ENCODE peak calls at places on chromosome 1, in ten cellular contexts. W is OCI-LY7, C is endodermal cell, R is kidney, H is psoas muscle, Z is fibroblast of pulmonary artery, A is IMR-90, E is lower lobe of right lung, X is AG04450, O is H1. Y is an unnamed sample.

GRCh38 chr1:76949503-76949902 is 82.2 kb downstream of the ST6GALNAC5 start:
- DNase-seq in W (no peak), X (no peak), H (no peak), E (no peak), O (no peak), Z (no peak), C (no peak), A (peak; percentile 61), R (no peak), Y (no peak)

GRCh38 chr1:244865028-244865371 is 657 bp upstream of the HNRNPU start:
- DNase-seq in R (no peak), C (peak; percentile 77), X (no peak), W (no peak), O (no peak), Z (no peak), E (no peak), A (no peak), H (no peak), Y (no peak)

GRCh38 chr1:175154595-175155472 is 37.7 kb downstream of the KIAA0040 start:
- DNase-seq in R (peak; percentile 80), C (peak; percentile 94), X (no peak), E (peak; percentile 76), W (peak; percentile 82), O (no peak), A (peak; percentile 35), H (peak; percentile 80), Z (peak; percentile 56), Y (no peak)

GRCh38 chr1:151069103-151069486 is 1.5 kb upstream of the GABPB2 start:
- DNase-seq in R (no peak), W (no peak), Z (no peak), A (no peak), H (no peak), X (no peak), E (no peak), O (no peak), C (no peak), Y (no peak)

GRCh38 chr1:107262472-107263286 is 121.8 kb downstream of the NTNG1 start:
- DNase-seq in R (no peak), C (no peak), Z (no peak), O (no peak), W (no peak), X (no peak), A (no peak), H (no peak), E (no peak), Y (no peak)

GRCh38 chr1:93614550-93615200 is 67.0 kb downstream of the BCAR3 start:
- DNase-seq in C (peak; percentile 52), O (no peak), H (no peak), E (no peak), A (no peak), R (no peak), X (no peak), W (no peak), Z (no peak), Y (no peak)

GRCh38 chr1:3746784-3747521 is 5.3 kb upstream of the CCDC27 start:
- DNase-seq in X (no peak), W (peak; percentile 29), A (peak; percentile 55), H (peak; percentile 95), R (peak; percentile 96), C (peak; percentile 98), E (peak; percentile 93), O (peak; percentile 70), Z (peak; percentile 70), Y (peak; percentile 88)

GRCh38 chr1:111736548-111737215 is 2.5 kb downstream of the INKA2 start:
- DNase-seq in H (peak; percentile 74), E (no peak), X (no peak), A (peak; percentile 45), W (no peak), O (no peak), C (no peak), Z (peak; percentile 54), R (peak; percentile 81), Y (no peak)

GRCh38 chr1:163772266-163772665 is 450.5 kb downstream of the NUF2 start:
- DNase-seq in O (no peak), C (no peak), R (no peak), H (no peak), W (no peak), X (no peak), Z (no peak), A (no peak), E (no peak), Y (no peak)

GRCh38 chr1:3651939-3652537 is at the start of gene TP73:
- DNase-seq in X (no peak), O (no peak), W (no peak), H (no peak), R (peak; percentile 76), Z (no peak), A (no peak), C (peak; percentile 74), E (no peak), Y (peak; percentile 59)

GRCh38 chr1:9724706-9725476 is 73.4 kb downstream of the PIK3CD start:
- DNase-seq in X (peak; percentile 20), Z (peak; percentile 62), E (peak; percentile 80), O (peak; percentile 64), A (peak; percentile 47), R (peak; percentile 79), C (peak; percentile 92), W (peak; percentile 78), H (no peak), Y (no peak)

GRCh38 chr1:1610796-1611597 is 4.3 kb upstream of the MIB2 start:
- DNase-seq in R (peak; percentile 43), X (no peak), E (peak; percentile 55), Z (peak; percentile 57), W (no peak), A (no peak), C (no peak), O (no peak), H (no peak), Y (no peak)

GRCh38 chr1:101971309-101971708 is 25.4 kb downstream of the OLFM3 start:
- DNase-seq in W (no peak), O (no peak), E (no peak), Z (peak; percentile 2), R (no peak), H (no peak), A (peak; percentile 0), X (no peak), C (no peak), Y (no peak)

GRCh38 chr1:177305040-177306018 is 134.6 kb downstream of the BRINP2 start:
- DNase-seq in X (no peak), W (no peak), C (peak; percentile 52), O (no peak), H (no peak), A (no peak), E (no peak), R (no peak), Z (no peak), Y (peak; percentile 72)

GRCh38 chr1:177306981-177307380 is 136.2 kb downstream of the BRINP2 start:
- DNase-seq in H (no peak), A (no peak), R (no peak), C (no peak), W (no peak), O (no peak), E (no peak), X (no peak), Z (no peak), Y (no peak)

GRCh38 chr1:177306019-177306415 is 135.3 kb downstream of the BRINP2 start:
- DNase-seq in Z (no peak), E (no peak), R (no peak), A (no peak), X (no peak), H (no peak), W (no peak), C (no peak), O (no peak), Y (no peak)

GRCh38 chr1:177301425-177302124 is 130.8 kb downstream of the BRINP2 start:
- DNase-seq in A (no peak), Z (no peak), E (no peak), O (no peak), C (no peak), W (no peak), H (no peak), R (no peak), X (no peak), Y (no peak)

GRCh38 chr1:177302365-177303044 is 131.7 kb downstream of the BRINP2 start:
- DNase-seq in W (no peak), X (no peak), A (no peak), C (peak; percentile 53), O (no peak), H (no peak), Z (no peak), E (peak; percentile 53), R (no peak), Y (no peak)
- TF ChIP-seq CTCF in W (no peak), X (no peak), A (no peak), C (no peak), O (no peak), H (no peak), Z (no peak), E (no peak), R (no peak), Y (no peak)

GRCh38 chr1:52364235-52364839 is 1.7 kb downstream of the CC2D1B start:
- DNase-seq in A (no peak), H (no peak), R (peak; percentile 58), W (peak; percentile 26), C (peak; percentile 66), E (no peak), X (no peak), Z (no peak), O (no peak), Y (no peak)
- H3K4me3 ChIP-seq in A (no peak overlapping the region), H (peak overlapping the region; percentile 81), R (peak overlapping the region; percentile 99), W (peak overlapping the region; percentile 93), C (peak overlapping the region; percentile 96), E (peak overlapping the region; percentile 93), X (peak overlapping the region; percentile 90), Z (peak overlapping the region; percentile 93), O (no peak overlapping the region), Y (no peak overlapping the region)

GRCh38 chr1:203286161-203286984 is 18.9 kb upstream of the BTG2 start:
- DNase-seq in C (peak; percentile 69), H (no peak), O (no peak), E (no peak), Z (no peak), A (no peak), X (no peak), R (no peak), W (no peak), Y (no peak)
- TF ChIP-seq CTCF in C (peak; percentile 49), H (no peak), O (peak; percentile 2), E (no peak), Z (no peak), A (no peak), X (no peak), R (no peak), W (no peak), Y (no peak)

GRCh38 chr1:109649380-109649987 is 6.4 kb upstream of the GSTM4 start:
- DNase-seq in Z (peak; percentile 69), E (no peak), A (peak; percentile 43), H (no peak), X (no peak), O (no peak), R (no peak), C (no peak), W (no peak), Y (no peak)
- H3K4me3 ChIP-seq in Z (peak overlapping the region; percentile 40), E (peak overlapping the region; percentile 37), A (peak overlapping the region; percentile 36), H (peak overlapping the region; percentile 35), X (no peak overlapping the region), O (no peak overlapping the region), R (peak overlapping the region; percentile 50), C (no peak overlapping the region), W (no peak overlapping the region), Y (no peak overlapping the region)

GRCh38 chr1:164914208-164914607 is 355.2 kb downstream of the PBX1 start:
- DNase-seq in Z (peak; percentile 81), A (peak; percentile 57), R (no peak), E (no peak), C (no peak), X (peak; percentile 23), H (no peak), W (no peak), O (no peak), Y (no peak)
- TF ChIP-seq CTCF in Z (peak; percentile 56), A (peak; percentile 55), R (peak; percentile 14), E (peak; percentile 17), C (peak; percentile 44), X (peak; percentile 53), H (peak; percentile 48), W (no peak), O (peak; percentile 30), Y (peak; percentile 16)